ENCODE peak calls at places on chromosomes 3 and 15, in seven cellular contexts. I, B, Y, N, M, L and V are unnamed samples.

GRCh38 chr3:16239082-16239770 is 25.5 kb downstream of the DPH3 start:
- DNase-seq in Y (no peak), I (no peak), N (no peak), L (no peak), B (no peak), M (no peak), V (no peak)

GRCh38 chr15:39419651-39420050 is 161.2 kb upstream of the THBS1 start:
- DNase-seq in B (no peak), M (no peak), L (no peak), Y (no peak), N (no peak), I (no peak), V (no peak)

GRCh38 chr15:66670698-66671580 is 31.1 kb upstream of the SMAD6 start:
- DNase-seq in B (no peak), I (peak), Y (no peak), M (no peak), N (no peak), L (no peak), V (no peak)

GRCh38 chr3:165919284-165919683 is 82.1 kb upstream of the BCHE start:
- DNase-seq in M (no peak), N (no peak), B (no peak), L (no peak), Y (no peak), I (no peak), V (no peak)

GRCh38 chr3:185330238-185330637 is 32.7 kb upstream of the MAP3K13 start:
- DNase-seq in B (no peak), M (no peak), I (no peak), L (no peak), Y (no peak), N (no peak), V (no peak)

GRCh38 chr3:122944671-122945151 is 82.9 kb downstream of the SEMA5B start:
- DNase-seq in N (no peak), B (no peak), M (no peak), L (no peak), I (no peak), Y (no peak), V (no peak)

GRCh38 chr3:169627073-169627472 is 36.4 kb downstream of the MECOM start:
- DNase-seq in L (no peak), I (no peak), Y (no peak), B (no peak), N (no peak), M (no peak), V (no peak)

GRCh38 chr15:43505723-43506122 is 11.7 kb upstream of the MAP1A start:
- DNase-seq in Y (no peak), B (no peak), N (no peak), I (no peak), L (no peak), M (no peak), V (no peak)

GRCh38 chr3:50627407-50628051 is 10.6 kb downstream of the MAPKAPK3 start:
- DNase-seq in L (no peak), I (no peak), B (no peak), Y (peak), N (no peak), M (peak), V (no peak)

GRCh38 chr3:30162579-30162978 is 443.8 kb upstream of the TGFBR2 start:
- DNase-seq in B (no peak), M (no peak), I (no peak), Y (no peak), L (no peak), N (no peak), V (no peak)

GRCh38 chr3:130395916-130396315 is 50.4 kb downstream of the COL6A5 start:
- DNase-seq in I (no peak), L (no peak), B (no peak), M (no peak), N (no peak), Y (no peak), V (no peak)

GRCh38 chr3:141368062-141368924 is at the start of gene ZBTB38:
- DNase-seq in Y (no peak), I (no peak), B (no peak), M (peak), L (no peak), N (no peak), V (no peak)

GRCh38 chr3:28576590-28577220 is 228.1 kb upstream of the AZI2 start:
- DNase-seq in L (no peak), N (no peak), B (no peak), I (no peak), Y (no peak), M (peak), V (no peak)

GRCh38 chr3:128486692-128487537 is 6.1 kb downstream of the GATA2 start:
- DNase-seq in L (no peak), B (no peak), I (no peak), N (no peak), Y (no peak), M (no peak), V (no peak)